ENCODE peak calls at places on chromosomes 4 and X, in four cellular contexts. L is upper lobe of left lung, F is fibroblast of lung, M is stomach. W is an unnamed sample.

GRCh38 chr4:78634011-78634664 is 82.6 kb downstream of the ANXA3 start:
- DNase-seq in L (no peak), F (no peak), M (no peak), W (peak)

GRCh38 chr4:63348735-63349673 is 1060.2 kb downstream of the TECRL start:
- DNase-seq in L (peak), F (no peak), M (no peak), W (no peak)

GRCh38 chr4:155959417-155959816 is 5.8 kb upstream of the CTSO start:
- DNase-seq in L (peak), F (no peak), M (no peak), W (no peak)

GRCh38 chr4:71406459-71406963 is 67.7 kb downstream of the SLC4A4 start:
- DNase-seq in L (no peak), F (peak), M (no peak), W (no peak)

GRCh38 chr4:34158883-34159282 is 2085.4 kb downstream of the ARAP2 start:
- DNase-seq in L (no peak), F (no peak), M (no peak), W (no peak)

GRCh38 chr4:68368566-68369473 is 18.9 kb upstream of the YTHDC1 start:
- DNase-seq in L (no peak), F (peak), M (no peak), W (no peak)

GRCh38 chrX:107626481-107626880 is 1.8 kb upstream of the PRPS1 start:
- DNase-seq in L (no peak), F (no peak), M (no peak), W (no peak)

GRCh38 chr4:41718907-41719306 is 29.6 kb downstream of the PHOX2B start:
- DNase-seq in L (no peak), F (peak), M (no peak), W (no peak)

GRCh38 chr4:168908859-168909390 is 101.1 kb downstream of the CBR4 start:
- DNase-seq in L (no peak), F (peak), M (no peak), W (no peak)

GRCh38 chr4:109735566-109736454 is 5.9 kb upstream of the PLA2G12A start:
- DNase-seq in L (no peak), F (no peak), M (no peak), W (no peak)

GRCh38 chr4:30828290-30828926 is 108.2 kb downstream of the PCDH7 start:
- DNase-seq in L (no peak), F (no peak), M (no peak), W (no peak)

GRCh38 chrX:150527108-150527507 is 41.3 kb upstream of the MTM1 start:
- DNase-seq in L (no peak), F (no peak), M (no peak), W (no peak)

GRCh38 chr4:16636304-16636703 is 262.1 kb downstream of the LDB2 start:
- DNase-seq in L (no peak), F (no peak), M (no peak), W (no peak)

GRCh38 chr4:149684516-149684915 is 131.1 kb downstream of the IQCM start:
- DNase-seq in L (no peak), F (no peak), M (no peak), W (no peak)

GRCh38 chr4:73776363-73776762 is 36.0 kb downstream of the CXCL8 start:
- DNase-seq in L (no peak), F (peak), M (peak), W (no peak)

GRCh38 chrX:133970021-133970550 is 15.3 kb downstream of the GPC3 start:
- DNase-seq in L (no peak), F (no peak), M (no peak), W (no peak)

GRCh38 chr4:109419679-109420078 is 13.9 kb upstream of the SEC24B start:
- DNase-seq in L (no peak), F (no peak), M (no peak), W (no peak)

GRCh38 chrX:9643807-9644206 is 121.8 kb downstream of the GPR143 start:
- DNase-seq in L (no peak), F (no peak), M (no peak), W (no peak)

GRCh38 chr4:14863420-14864364 is 138.6 kb upstream of the CPEB2 start:
- DNase-seq in L (no peak), F (no peak), M (no peak), W (no peak)

GRCh38 chrX:155966876-155967275 is 30.6 kb upstream of the IL9R start:
- DNase-seq in L (no peak), F (no peak), M (no peak), W (no peak)

DNA sequence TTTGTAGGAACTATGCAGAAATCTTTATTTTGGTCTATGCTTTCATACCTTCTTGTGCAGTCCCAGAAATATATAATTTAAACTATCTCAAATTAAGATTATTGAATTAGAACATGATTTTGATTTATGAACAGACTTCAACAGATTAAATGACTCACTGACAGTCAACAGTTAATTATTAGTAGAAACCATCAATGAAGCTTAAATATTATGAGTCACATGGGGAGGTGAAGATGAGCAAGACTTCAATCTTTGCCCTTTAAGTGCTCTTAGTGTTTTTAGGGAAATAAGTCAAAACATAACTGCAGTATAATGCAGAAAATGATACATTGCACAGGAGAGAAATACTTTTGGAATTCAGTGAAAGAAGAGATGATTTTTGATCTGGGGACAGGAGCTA is 81.5 kb upstream of the BMP3 start:
- DNase-seq in L (no peak), F (no peak), M (no peak), W (no peak)
- H3K27ac ChIP-seq in L (no peak), F (no peak), M (no peak), W (no peak)

DNA sequence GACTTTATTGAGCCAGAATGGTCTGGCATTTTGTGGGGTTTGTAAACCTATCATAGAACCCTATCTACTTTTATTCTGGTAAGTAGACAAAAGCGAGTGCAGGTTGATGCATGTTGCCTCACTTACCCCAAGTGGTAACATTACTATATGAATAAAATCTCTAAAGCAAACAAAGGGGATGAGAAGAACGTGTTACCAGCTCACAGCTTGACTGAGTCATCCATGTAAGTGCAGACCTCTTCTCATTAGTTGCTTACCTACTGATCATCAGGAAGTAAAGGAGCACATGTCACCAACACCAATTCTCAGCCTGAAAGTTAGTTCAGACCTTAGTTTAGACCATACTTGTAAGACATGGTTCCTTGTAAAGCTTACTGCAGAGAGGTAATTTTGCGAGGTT is 1328.3 kb downstream of the C4orf33 start:
- DNase-seq in L (no peak), F (no peak), M (no peak), W (no peak)
- TF ChIP-seq CTCF in L (no peak), F (no peak), M (no peak), W (no peak)

GRCh38 chr4:182142146-182143085 is 100.8 kb upstream of the TENM3 start:
- DNase-seq in L (peak), F (peak), M (no peak), W (no peak)
- H3K4me3 ChIP-seq in L (peak), F (peak), M (peak), W (peak)

GRCh38 chr4:128565054-128565453 is 244.4 kb upstream of the JADE1 start:
- DNase-seq in L (no peak), F (no peak), M (no peak), W (no peak)

GRCh38 chr4:128553665-128554515 is 255.6 kb upstream of the JADE1 start:
- DNase-seq in L (no peak), F (no peak), M (no peak), W (no peak)

GRCh38 chr4:128560754-128561495 is 248.6 kb upstream of the JADE1 start:
- DNase-seq in L (no peak), F (no peak), M (no peak), W (no peak)

GRCh38 chr4:128556756-128557155 is 252.7 kb upstream of the JADE1 start:
- DNase-seq in L (no peak), F (no peak), M (no peak), W (no peak)

DNA sequence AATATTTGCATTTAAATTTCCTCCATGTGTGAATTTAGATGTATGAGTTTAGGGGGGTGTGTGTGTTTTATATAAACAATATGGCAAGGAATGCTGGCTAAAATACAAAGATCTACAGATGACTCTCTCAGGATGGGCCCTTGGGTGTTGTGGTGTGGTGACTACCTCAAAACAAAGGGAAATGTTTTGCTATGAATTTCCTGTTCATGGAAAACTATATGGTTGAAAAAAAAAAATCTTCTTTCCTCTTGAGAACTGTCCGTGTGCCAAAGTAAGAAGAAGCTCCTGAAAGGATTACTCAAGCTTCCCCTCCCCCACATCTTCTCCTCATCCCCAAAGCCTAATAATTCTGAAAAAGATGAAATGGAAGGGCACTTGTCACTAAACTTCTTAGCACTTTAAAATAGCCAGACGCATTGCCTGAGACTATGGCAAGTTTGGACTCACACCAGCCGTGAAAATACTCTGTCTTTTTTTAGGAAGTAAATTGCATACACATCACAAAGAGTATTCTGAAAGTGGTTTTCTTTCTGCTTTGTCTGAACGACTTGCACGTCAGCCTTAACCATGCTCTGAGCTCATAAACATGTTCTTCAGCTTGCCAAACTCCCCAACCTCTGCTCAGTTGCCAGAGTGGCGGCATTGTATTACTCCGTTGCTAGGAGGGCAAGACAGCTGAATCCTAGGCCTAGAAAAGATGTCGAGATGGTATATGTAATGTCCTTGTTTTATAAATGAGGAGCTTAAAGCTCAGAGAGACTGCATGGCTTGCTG is 250.4 kb upstream of the JADE1 start:
- DNase-seq in L (no peak), F (peak), M (no peak), W (no peak)
- H3K27ac ChIP-seq in L (peak), F (no peak), M (peak), W (peak)

W was measured in coronary artery.